ENCODE peak calls at places on chromosome 22, in ten cellular contexts. J is hypothalamus; L is iris pigment epithelial cell; X is head of caudate nucleus; I is choroid plexus epithelial cell; Y is Calu3; K is psoas muscle; R is HT1080; B is uterus; P is CD4-positive, alpha-beta memory T cell. T is an unnamed sample.

GRCh38 chr22:32469799-32470212 is 4.8 kb upstream of the FBXO7 start:
- DNase-seq in J (peak; percentile 62), L (peak; percentile 81), X (peak; percentile 37), I (peak; percentile 81), Y (no peak), K (no peak), R (peak; percentile 63), B (peak; percentile 38), P (no peak), T (no peak)

GRCh38 chr22:18983120-18983651 is 47.1 kb upstream of the PRODH start:
- DNase-seq in J (no peak), L (no peak), X (no peak), I (no peak), Y (no peak), K (no peak), R (no peak), B (no peak), P (no peak), T (no peak)

GRCh38 chr22:33274214-33274828 is 216.1 kb upstream of the SYN3 start:
- DNase-seq in J (no peak), L (no peak), X (peak; percentile 12), I (peak; percentile 6), Y (peak; percentile 34), K (no peak), R (peak; percentile 1), B (no peak), P (no peak), T (peak; percentile 30)

GRCh38 chr22:30246962-30247376 is 410 bp upstream of the LIF start:
- DNase-seq in J (no peak), L (no peak), X (no peak), I (no peak), Y (peak; percentile 62), K (no peak), R (no peak), B (no peak), P (no peak), T (no peak)

GRCh38 chr22:46388647-46389046 is 53.1 kb downstream of the TRMU start:
- DNase-seq in J (no peak), L (no peak), X (no peak), I (no peak), Y (no peak), K (no peak), R (no peak), B (no peak), P (no peak), T (no peak)

GRCh38 chr22:44409691-44410316 is 88.2 kb downstream of the RTL6 start:
- DNase-seq in J (no peak), L (no peak), X (no peak), I (no peak), Y (no peak), K (no peak), R (no peak), B (no peak), P (no peak), T (no peak)

GRCh38 chr22:24433868-24434471 is 6.6 kb downstream of the ADORA2A start:
- DNase-seq in J (no peak), L (peak; percentile 28), X (no peak), I (no peak), Y (no peak), K (no peak), R (peak; percentile 63), B (no peak), P (no peak), T (no peak)

GRCh38 chr22:49632199-49633009 is 195.3 kb downstream of the BRD1 start:
- DNase-seq in J (peak; percentile 72), L (peak; percentile 49), X (peak; percentile 81), I (peak; percentile 60), Y (peak; percentile 80), K (peak; percentile 61), R (no peak), B (no peak), P (no peak), T (no peak)

GRCh38 chr22:26585104-26585790 is 4.7 kb downstream of the TPST2 start:
- DNase-seq in J (peak; percentile 36), L (peak; percentile 67), X (no peak), I (peak; percentile 48), Y (no peak), K (peak; percentile 69), R (peak; percentile 96), B (peak; percentile 32), P (no peak), T (peak; percentile 17)